ENCODE peak calls at places on chromosome 12, in four cellular contexts. One of them, this sample, is unnamed.

GRCh38 chr12:89827592-89827991 is 119.0 kb upstream of the ATP2B1 start:
- DNase-seq in astrocyte of the spinal cord: no peak
- DNase-seq in CD8-positive, alpha-beta T cell: no peak
- DNase-seq in BJ: no peak
- DNase-seq in this sample: no peak

GRCh38 chr12:6613776-6614512 is 6.8 kb upstream of the CHD4 start:
- DNase-seq in astrocyte of the spinal cord: peak
- DNase-seq in CD8-positive, alpha-beta T cell: peak
- DNase-seq in BJ: peak
- DNase-seq in this sample: peak

GRCh38 chr12:55034218-55034617 is 14.4 kb downstream of the NEUROD4 start:
- DNase-seq in astrocyte of the spinal cord: no peak
- DNase-seq in CD8-positive, alpha-beta T cell: no peak
- DNase-seq in BJ: no peak
- DNase-seq in this sample: no peak

GRCh38 chr12:78375461-78375860 is 489.1 kb upstream of the SYT1 start:
- DNase-seq in astrocyte of the spinal cord: no peak
- DNase-seq in CD8-positive, alpha-beta T cell: no peak
- DNase-seq in BJ: no peak
- DNase-seq in this sample: no peak

GRCh38 chr12:98754095-98754494 is 109.0 kb downstream of the APAF1 start:
- DNase-seq in astrocyte of the spinal cord: peak
- DNase-seq in CD8-positive, alpha-beta T cell: no peak
- DNase-seq in BJ: peak
- DNase-seq in this sample: no peak

GRCh38 chr12:99549651-99550050 is 97.9 kb upstream of the GARIN6 start:
- DNase-seq in astrocyte of the spinal cord: no peak
- DNase-seq in CD8-positive, alpha-beta T cell: no peak
- DNase-seq in BJ: no peak
- DNase-seq in this sample: no peak

GRCh38 chr12:1207276-1207675 is 216.3 kb downstream of the ERC1 start:
- DNase-seq in astrocyte of the spinal cord: no peak
- DNase-seq in CD8-positive, alpha-beta T cell: no peak
- DNase-seq in BJ: no peak
- DNase-seq in this sample: no peak

GRCh38 chr12:60930146-60930545 is 1330.1 kb upstream of the USP15 start:
- DNase-seq in astrocyte of the spinal cord: no peak
- DNase-seq in CD8-positive, alpha-beta T cell: no peak
- DNase-seq in BJ: no peak
- DNase-seq in this sample: no peak

GRCh38 chr12:98456583-98457573 is 58.5 kb upstream of the TMPO start:
- DNase-seq in astrocyte of the spinal cord: peak
- DNase-seq in CD8-positive, alpha-beta T cell: peak
- DNase-seq in BJ: no peak
- DNase-seq in this sample: peak

GRCh38 chr12:54587315-54587821 is 1.1 kb downstream of the PPP1R1A start:
- DNase-seq in astrocyte of the spinal cord: no peak
- DNase-seq in CD8-positive, alpha-beta T cell: no peak
- DNase-seq in BJ: no peak
- DNase-seq in this sample: no peak

GRCh38 chr12:78864483-78865296 is at the start of gene SYT1:
- DNase-seq in astrocyte of the spinal cord: peak
- DNase-seq in CD8-positive, alpha-beta T cell: no peak
- DNase-seq in BJ: peak
- DNase-seq in this sample: peak

GRCh38 chr12:119326341-119326740 is 8.2 kb upstream of the CCDC60 start:
- DNase-seq in astrocyte of the spinal cord: no peak
- DNase-seq in CD8-positive, alpha-beta T cell: no peak
- DNase-seq in BJ: no peak
- DNase-seq in this sample: no peak

GRCh38 chr12:119322324-119322723 is 12.2 kb upstream of the CCDC60 start:
- DNase-seq in astrocyte of the spinal cord: no peak
- DNase-seq in CD8-positive, alpha-beta T cell: no peak
- DNase-seq in BJ: no peak
- DNase-seq in this sample: no peak

DNA sequence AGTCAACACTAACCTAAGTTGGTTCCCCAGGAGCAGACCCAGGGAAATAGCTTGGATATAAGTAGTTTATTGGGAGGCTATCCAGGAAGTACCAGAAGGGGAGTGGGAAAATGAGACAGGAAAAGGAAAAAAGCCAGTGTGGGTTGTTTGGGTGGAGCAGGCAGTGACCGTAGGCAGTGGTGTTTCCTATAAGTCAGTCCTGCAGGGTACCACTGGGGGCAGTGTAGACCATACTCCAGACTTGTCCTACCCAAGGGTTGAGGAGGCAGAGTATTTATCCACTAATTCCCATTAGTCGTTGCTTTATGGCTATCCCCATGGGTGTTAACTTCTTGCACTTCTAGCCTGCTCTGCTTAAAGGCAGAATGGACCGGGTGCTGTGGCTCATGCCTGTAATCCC is 6.4 kb upstream of the CCDC60 start:
- DNase-seq in astrocyte of the spinal cord: no peak
- DNase-seq in CD8-positive, alpha-beta T cell: no peak
- DNase-seq in BJ: no peak
- DNase-seq in this sample: peak
- TF ChIP-seq CTCF in astrocyte of the spinal cord: no peak
- TF ChIP-seq CTCF in CD8-positive, alpha-beta T cell: no peak
- TF ChIP-seq CTCF in BJ: no peak
- TF ChIP-seq CTCF in this sample: peak

GRCh38 chr12:122127839-122128238 is 46.2 kb downstream of the IL31 start:
- DNase-seq in astrocyte of the spinal cord: no peak
- DNase-seq in CD8-positive, alpha-beta T cell: no peak
- DNase-seq in BJ: no peak
- DNase-seq in this sample: no peak

GRCh38 chr12:122126342-122126635 is 47.7 kb downstream of the IL31 start:
- DNase-seq in astrocyte of the spinal cord: no peak
- DNase-seq in CD8-positive, alpha-beta T cell: no peak
- DNase-seq in BJ: no peak
- DNase-seq in this sample: no peak

GRCh38 chr12:122125452-122126341 is 47.1 kb downstream of the MLXIP start:
- DNase-seq in astrocyte of the spinal cord: no peak
- DNase-seq in CD8-positive, alpha-beta T cell: no peak
- DNase-seq in BJ: no peak
- DNase-seq in this sample: no peak

GRCh38 chr12:122128481-122128880 is 45.5 kb downstream of the IL31 start:
- DNase-seq in astrocyte of the spinal cord: no peak
- DNase-seq in CD8-positive, alpha-beta T cell: no peak
- DNase-seq in BJ: no peak
- DNase-seq in this sample: no peak

DNA sequence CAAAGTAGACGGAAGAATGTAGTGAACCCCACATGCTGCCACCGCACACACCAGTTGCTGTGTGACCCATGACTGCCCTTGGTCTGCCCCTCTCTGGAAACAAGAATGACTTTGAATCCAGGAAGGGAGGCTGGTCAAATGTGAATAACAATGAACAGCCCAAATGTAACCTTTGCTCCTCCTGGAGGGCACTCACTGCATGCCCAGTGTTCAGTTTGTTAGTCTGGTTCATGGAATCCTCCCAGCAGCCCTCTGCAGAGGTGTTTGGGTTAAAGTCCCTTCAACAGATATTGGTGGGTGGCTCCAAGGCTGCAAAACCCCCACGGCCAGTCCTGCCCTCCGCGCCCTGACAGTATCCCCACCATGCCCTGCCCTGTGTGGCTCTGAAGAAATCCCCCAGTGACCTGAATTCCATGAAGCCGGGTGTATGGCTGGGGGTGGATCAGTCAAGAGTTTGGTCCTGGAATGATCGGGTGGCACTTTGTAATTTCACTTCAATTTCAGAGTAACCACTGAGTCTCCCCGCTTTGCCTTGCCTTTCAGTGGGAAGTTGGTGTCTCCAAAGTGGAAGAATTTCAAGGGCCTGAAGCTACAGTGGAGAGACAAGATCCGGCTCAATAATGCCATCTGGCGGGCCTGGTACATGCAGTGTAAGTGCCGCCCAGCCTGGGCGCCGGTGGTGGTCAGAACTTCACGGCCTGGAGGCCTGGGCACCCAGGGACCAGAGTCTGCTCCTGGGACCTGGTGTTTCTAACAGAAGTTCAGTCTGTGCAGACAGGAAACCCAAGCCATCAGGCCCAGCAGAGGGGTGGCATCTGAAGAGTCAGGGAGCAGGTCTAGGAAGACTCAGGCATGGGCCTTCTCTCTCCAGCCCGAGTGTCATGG is 47.1 kb downstream of the IL31 start:
- DNase-seq in astrocyte of the spinal cord: no peak
- DNase-seq in CD8-positive, alpha-beta T cell: no peak
- DNase-seq in BJ: no peak
- DNase-seq in this sample: no peak
- TF ChIP-seq CTCF in astrocyte of the spinal cord: no peak
- TF ChIP-seq CTCF in CD8-positive, alpha-beta T cell: no peak
- TF ChIP-seq CTCF in BJ: no peak
- TF ChIP-seq CTCF in this sample: no peak

DNA sequence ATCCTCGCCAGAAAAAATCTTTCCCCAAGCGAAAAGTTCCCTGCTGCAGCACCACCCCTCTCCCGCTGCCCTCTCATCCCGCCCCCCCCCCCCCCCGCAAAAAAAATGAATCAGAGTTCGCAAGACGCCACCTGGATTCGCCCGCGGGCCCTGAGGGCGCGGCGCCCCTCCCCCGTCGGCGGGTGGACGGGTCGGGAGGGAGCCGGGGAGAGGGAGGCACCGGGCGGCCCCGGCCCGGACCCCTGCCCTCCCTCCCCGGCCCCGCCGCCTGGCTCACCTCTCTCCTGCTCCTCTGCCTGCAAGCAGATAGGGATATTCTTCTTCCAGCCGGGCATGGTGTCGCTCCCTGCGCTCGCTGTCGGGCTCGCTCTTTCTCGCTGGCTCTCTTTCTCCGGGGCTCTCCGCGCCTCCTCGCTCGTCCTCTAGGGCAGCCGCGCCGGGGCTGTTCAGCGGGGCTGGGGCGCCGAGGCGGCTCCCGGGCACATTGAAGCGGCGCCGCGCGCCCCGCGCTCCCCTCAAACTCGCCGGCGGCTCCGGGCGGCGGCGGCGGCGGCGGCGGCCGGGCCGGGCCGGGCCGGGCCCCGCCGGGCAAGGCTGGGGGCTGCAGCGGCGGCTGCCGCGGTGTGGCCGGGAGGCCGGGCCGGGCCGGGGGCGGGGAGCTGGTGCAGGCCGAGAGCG is 200.2 kb upstream of the CAND1 start:
- DNase-seq in astrocyte of the spinal cord: peak
- DNase-seq in CD8-positive, alpha-beta T cell: peak
- DNase-seq in BJ: no peak
- DNase-seq in this sample: peak
- TF ChIP-seq CTCF in astrocyte of the spinal cord: no peak
- TF ChIP-seq CTCF in CD8-positive, alpha-beta T cell: no peak
- TF ChIP-seq CTCF in BJ: no peak
- TF ChIP-seq CTCF in this sample: no peak

DNA sequence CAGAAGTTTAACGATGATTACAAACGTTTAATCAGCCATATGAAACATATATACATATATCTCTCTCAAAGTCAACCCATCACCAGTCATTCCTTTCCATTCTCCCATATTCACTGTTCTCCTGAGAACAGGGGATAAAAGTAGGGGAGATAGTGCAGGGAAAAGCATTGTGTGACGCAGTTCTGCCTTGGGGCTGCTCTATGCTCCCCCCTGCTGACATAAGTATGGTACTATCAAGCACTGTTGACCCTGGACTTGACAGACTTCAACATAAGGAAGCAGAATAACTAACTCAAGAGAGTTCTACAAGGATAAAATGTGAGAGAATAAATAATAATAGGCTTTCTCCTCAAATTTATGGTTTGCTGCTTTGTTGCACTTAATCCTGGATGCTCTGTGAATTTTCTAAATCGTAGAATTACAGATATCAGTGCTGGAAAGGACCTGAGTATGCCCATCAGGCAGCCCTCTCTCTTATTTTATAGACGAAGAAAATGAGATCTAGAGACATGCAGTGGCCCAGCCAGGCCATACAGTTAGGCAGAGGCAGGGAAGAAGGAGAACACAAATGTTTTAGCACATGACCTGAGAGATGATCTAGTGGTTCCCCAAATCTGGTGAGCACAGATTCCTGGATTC is 87.2 kb downstream of the SCN8A start:
- DNase-seq in astrocyte of the spinal cord: peak
- DNase-seq in CD8-positive, alpha-beta T cell: no peak
- DNase-seq in BJ: no peak
- DNase-seq in this sample: peak
- TF ChIP-seq CTCF in astrocyte of the spinal cord: peak
- TF ChIP-seq CTCF in CD8-positive, alpha-beta T cell: peak
- TF ChIP-seq CTCF in BJ: peak
- TF ChIP-seq CTCF in this sample: peak

This sample was measured in nephron progenitor cell.